ENCODE peak calls at places on chromosomes 2 and 18, in six cellular contexts. V is esophagus squamous epithelium; M is CD8-positive, alpha-beta T cell; G is lower lobe of right lung; B is brain microvascular endothelial cell; D is BE2C. P is an unnamed sample. For H3K36me3, the result is how much of the 10 kb centered on the place peaks cover.

GRCh38 chr18:7598167-7599062 is 31.3 kb downstream of the PTPRM start:
- DNase-seq in V (no peak), M (no peak), G (no peak), B (no peak), D (no peak), P (no peak)

GRCh38 chr2:190858817-190859216 is 21.8 kb upstream of the GLS start:
- DNase-seq in V (no peak), M (no peak), G (no peak), B (peak), D (no peak), P (no peak)

GRCh38 chr2:192267484-192267883 is 72.8 kb upstream of the TMEFF2 start:
- DNase-seq in V (no peak), M (no peak), G (no peak), B (no peak), D (no peak), P (no peak)

GRCh38 chr18:58541137-58541788 is 87.6 kb downstream of the ALPK2 start:
- DNase-seq in V (no peak), M (no peak), G (no peak), B (peak), D (peak), P (no peak)

GRCh38 chr2:48474599-48475298 is 55.2 kb upstream of the STON1 start:
- DNase-seq in V (no peak), M (no peak), G (no peak), B (no peak), D (no peak), P (no peak)

GRCh38 chr2:126978333-126978732 is 79.6 kb downstream of the TEX51 start:
- DNase-seq in V (no peak), M (no peak), G (no peak), B (no peak), D (no peak), P (no peak)

GRCh38 chr2:30145826-30146336 is 926 bp upstream of the YPEL5 start:
- DNase-seq in V (no peak), M (no peak), G (no peak), B (no peak), D (no peak), P (no peak)

GRCh38 chr2:72678036-72678435 is 147.8 kb downstream of the EXOC6B start:
- DNase-seq in V (no peak), M (no peak), G (no peak), B (no peak), D (no peak), P (no peak)

GRCh38 chr2:110126926-110127325 is 11.3 kb upstream of the MALL start:
- DNase-seq in V (no peak), M (no peak), G (no peak), B (no peak), D (no peak), P (no peak)

GRCh38 chr2:16870677-16871076 is 205.0 kb upstream of the CYRIA start:
- DNase-seq in V (no peak), M (no peak), G (no peak), B (no peak), D (no peak), P (no peak)

GRCh38 chr2:235605306-235605998 is 111.6 kb downstream of the AGAP1 start:
- DNase-seq in V (no peak), M (no peak), G (peak), B (peak), D (peak), P (peak)

GRCh38 chr2:54601339-54601738 is 122.1 kb upstream of the EML6 start:
- DNase-seq in V (no peak), M (no peak), G (no peak), B (no peak), D (no peak), P (no peak)

GRCh38 chr18:48897531-48897930 is 53.2 kb downstream of the SMAD7 start:
- DNase-seq in V (no peak), M (no peak), G (no peak), B (no peak), D (no peak), P (no peak)

GRCh38 chr2:212941361-212941760 is 210.1 kb downstream of the IKZF2 start:
- DNase-seq in V (no peak), M (no peak), G (no peak), B (no peak), D (no peak), P (no peak)

GRCh38 chr2:131034122-131035051 is 58.9 kb downstream of the FAM168B start:
- DNase-seq in V (no peak), M (no peak), G (peak), B (no peak), D (peak), P (peak)

GRCh38 chr2:236663267-236663666 is 93.6 kb downstream of the ACKR3 start:
- DNase-seq in V (no peak), M (no peak), G (no peak), B (no peak), D (no peak), P (peak)

GRCh38 chr2:31606511-31606910 is 25.8 kb upstream of the SRD5A2 start:
- DNase-seq in V (no peak), M (no peak), G (no peak), B (no peak), D (no peak), P (no peak)

GRCh38 chr2:168969865-168970264 is 61.3 kb downstream of the ABCB11 start:
- DNase-seq in V (no peak), M (no peak), G (no peak), B (no peak), D (no peak), P (no peak)

GRCh38 chr2:152716805-152717241 is 438 bp downstream of the PRPF40A start:
- DNase-seq in V (no peak), M (no peak), G (no peak), B (no peak), D (peak), P (peak)

GRCh38 chr2:169637620-169638019 is 53.5 kb downstream of the PPIG start:
- DNase-seq in V (no peak), M (no peak), G (no peak), B (peak), D (no peak), P (no peak)

GRCh38 chr2:235301202-235302076 is 192.4 kb upstream of the AGAP1 start:
- DNase-seq in V (no peak), M (no peak), G (no peak), B (no peak), D (no peak), P (no peak)

GRCh38 chr2:218964041-218964771 is 4.7 kb downstream of the CDK5R2 start:
- DNase-seq in V (no peak), M (no peak), G (no peak), B (peak), D (peak), P (no peak)

GRCh38 chr2:51918113-51918512 is 886.2 kb upstream of the NRXN1 start:
- DNase-seq in V (no peak), M (no peak), G (no peak), B (no peak), D (no peak), P (no peak)

GRCh38 chr18:48529796-48530195 is 9.0 kb upstream of the CTIF start:
- DNase-seq in V (no peak), M (no peak), G (no peak), B (peak), D (no peak), P (no peak)

GRCh38 chr2:121489284-121489683 is 41.4 kb upstream of the RNU4ATAC start:
- DNase-seq in V (no peak), M (no peak), G (no peak), B (no peak), D (no peak), P (no peak)

GRCh38 chr2:8677646-8678592 is 3.9 kb upstream of the ID2 start:
- DNase-seq in V (no peak), M (no peak), G (peak), B (peak), D (peak), P (peak)

GRCh38 chr18:76697441-76697901 is 124.9 kb upstream of the ZNF236 start:
- DNase-seq in V (no peak), M (no peak), G (no peak), B (no peak), D (no peak), P (no peak)

GRCh38 chr18:32906506-32907214 is 133.8 kb upstream of the KLHL14 start:
- DNase-seq in V (no peak), M (no peak), G (no peak), B (no peak), D (no peak), P (no peak)

GRCh38 chr2:46488389-46488788 is 9.0 kb downstream of the TMEM247 start:
- DNase-seq in V (no peak), M (no peak), G (no peak), B (no peak), D (no peak), P (no peak)

GRCh38 chr18:57784034-57784815 is 18.9 kb downstream of the ATP8B1 start:
- DNase-seq in V (no peak), M (no peak), G (no peak), B (peak), D (no peak), P (no peak)

GRCh38 chr2:172280820-172281454 is 146.4 kb upstream of the ITGA6 start:
- DNase-seq in V (no peak), M (no peak), G (peak), B (no peak), D (no peak), P (no peak)

GRCh38 chr2:148459300-148459891 is 185.2 kb upstream of the EPC2 start:
- DNase-seq in V (no peak), M (no peak), G (no peak), B (no peak), D (no peak), P (no peak)

GRCh38 chr2:127910415-127910814 is 24.7 kb upstream of the AMMECR1L start:
- DNase-seq in V (no peak), M (no peak), G (no peak), B (no peak), D (no peak), P (no peak)

GRCh38 chr2:151670346-151670745 is 63.9 kb downstream of the NEB start:
- DNase-seq in V (no peak), M (no peak), G (no peak), B (no peak), D (no peak), P (no peak)

GRCh38 chr2:151669585-151670081 is 64.6 kb downstream of the NEB start:
- DNase-seq in V (no peak), M (no peak), G (no peak), B (no peak), D (no peak), P (no peak)

GRCh38 chr2:151665959-151666358 is 68.3 kb downstream of the NEB start:
- DNase-seq in V (no peak), M (no peak), G (no peak), B (no peak), D (no peak), P (no peak)

GRCh38 chr2:151671198-151671597 is 63.1 kb downstream of the NEB start:
- DNase-seq in V (no peak), M (no peak), G (no peak), B (no peak), D (no peak), P (no peak)

GRCh38 chr2:151668737-151669136 is 65.5 kb downstream of the NEB start:
- DNase-seq in V (no peak), M (no peak), G (no peak), B (no peak), D (no peak), P (no peak)
- TF ChIP-seq CTCF in V (no peak), M (no peak), G (no peak), B (no peak), D (no peak), P (no peak)

GRCh38 chr2:201638331-201638730 is 5.0 kb downstream of the TMEM237 start:
- DNase-seq in V (no peak), M (no peak), G (no peak), B (no peak), D (no peak), P (no peak)
- H3K36me3 ChIP-seq in V (under half), M (under half), G (under half), B (under half), D (under half), P (under half)

GRCh38 chr18:45352874-45353273 is 262.4 kb upstream of the SLC14A2 start:
- DNase-seq in V (no peak), M (no peak), G (no peak), B (no peak), D (no peak), P (no peak)

GRCh38 chr18:45359275-45360009 is 255.8 kb upstream of the SLC14A2 start:
- DNase-seq in V (no peak), M (no peak), G (peak), B (no peak), D (peak), P (no peak)

GRCh38 chr18:45357681-45358470 is 257.4 kb upstream of the SLC14A2 start:
- DNase-seq in V (no peak), M (no peak), G (no peak), B (no peak), D (no peak), P (no peak)

GRCh38 chr18:45353530-45353929 is 261.7 kb upstream of the SLC14A2 start:
- DNase-seq in V (no peak), M (no peak), G (no peak), B (no peak), D (no peak), P (no peak)

GRCh38 chr18:45355944-45356520 is 259.2 kb upstream of the SLC14A2 start:
- DNase-seq in V (no peak), M (no peak), G (no peak), B (no peak), D (no peak), P (no peak)
- TF ChIP-seq CTCF in V (no peak), M (no peak), G (no peak), B (no peak), D (no peak), P (no peak)

GRCh38 chr18:70197844-70198243 is 7.6 kb downstream of the RTTN start:
- DNase-seq in V (no peak), M (no peak), G (no peak), B (no peak), D (no peak), P (no peak)

GRCh38 chr18:70195852-70196434 is 9.5 kb downstream of the RTTN start:
- DNase-seq in V (no peak), M (no peak), G (no peak), B (peak), D (peak), P (no peak)

GRCh38 chr18:70197042-70197441 is 8.4 kb downstream of the RTTN start:
- DNase-seq in V (no peak), M (no peak), G (no peak), B (no peak), D (no peak), P (no peak)

GRCh38 chr18:70195014-70195614 is 10.4 kb downstream of the RTTN start:
- DNase-seq in V (no peak), M (no peak), G (no peak), B (no peak), D (no peak), P (no peak)

DNA sequence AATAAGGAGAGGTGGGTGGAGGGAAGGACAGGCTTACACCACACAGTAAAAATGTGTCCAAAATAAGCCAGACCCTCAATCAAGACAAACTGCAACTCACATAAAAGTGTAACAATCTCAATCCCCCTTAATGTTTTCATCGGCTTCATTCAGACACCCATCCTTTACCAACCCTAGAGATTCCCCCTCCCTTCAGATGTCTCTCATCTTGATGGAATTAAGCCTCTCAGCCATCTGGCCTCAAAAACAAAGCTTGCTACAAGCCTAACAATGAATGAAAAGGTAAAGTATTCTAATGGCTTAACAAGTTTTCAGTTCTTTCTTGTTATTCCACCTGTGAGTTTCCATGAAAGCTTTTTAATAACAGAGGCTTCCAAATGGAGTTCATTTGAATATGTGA is 5.2 kb downstream of the RTTN start:
- DNase-seq in V (no peak), M (no peak), G (no peak), B (no peak), D (no peak), P (no peak)
- H3K36me3 ChIP-seq in V (under half), M (under half), G (under half), B (under half), D (under half), P (half or more)

P was measured in psoas muscle.